ENCODE peak calls at places on chromosomes 6 and 20, in ten cellular contexts. W is HCT116, T is uterus, N is WERI-Rb-1, F is left lung, B is psoas muscle, E is pancreas, P is GM12878, S is ovary, Y is left ventricle myocardium inferior. M is an unnamed sample.

GRCh38 chr6:3888153-3888957 is 39.2 kb downstream of the FAM50B start:
- DNase-seq in Y (peak; percentile 41), S (no peak), E (no peak), P (no peak), T (no peak), W (no peak), F (no peak), B (peak; percentile 68), N (no peak), M (peak; percentile 83)

GRCh38 chr20:61690993-61691840 is 374.5 kb downstream of the TAF4 start:
- DNase-seq in P (no peak), T (no peak), N (no peak), W (no peak), B (no peak), F (peak; percentile 37), Y (peak; percentile 3), S (no peak), E (no peak), M (no peak)

GRCh38 chr6:82766476-82766875 is 299.2 kb downstream of the UBE3D start:
- DNase-seq in T (no peak), P (no peak), N (no peak), B (no peak), W (no peak), Y (no peak), S (no peak), F (no peak), E (no peak), M (no peak)

GRCh38 chr20:43686820-43687219 is 19.9 kb downstream of the MYBL2 start:
- DNase-seq in W (no peak), P (no peak), E (no peak), B (no peak), F (no peak), T (no peak), S (no peak), N (no peak), Y (no peak), M (no peak)

GRCh38 chr20:22374678-22375590 is 209.4 kb downstream of the FOXA2 start:
- DNase-seq in B (no peak), W (no peak), Y (no peak), S (no peak), E (no peak), N (no peak), F (no peak), P (no peak), T (no peak), M (no peak)

GRCh38 chr6:32175322-32175710 is 568 bp downstream of the AGPAT1 start:
- DNase-seq in B (no peak), E (no peak), N (no peak), Y (no peak), P (no peak), F (no peak), S (no peak), W (no peak), T (no peak), M (no peak)

GRCh38 chr20:45538209-45538798 is 978 bp downstream of the WFDC6 start:
- DNase-seq in E (no peak), N (peak; percentile 12), F (no peak), P (no peak), S (no peak), B (no peak), W (no peak), T (no peak), Y (no peak), M (no peak)

GRCh38 chr6:36116480-36116879 is 13.8 kb upstream of the MAPK13 start:
- DNase-seq in F (no peak), S (no peak), Y (no peak), B (no peak), P (no peak), N (peak; percentile 8), W (no peak), T (no peak), E (no peak), M (no peak)

GRCh38 chr6:11230158-11231107 is 2.0 kb downstream of the NEDD9 start:
- DNase-seq in T (no peak), N (no peak), E (no peak), F (no peak), B (no peak), W (no peak), P (no peak), Y (no peak), S (no peak), M (no peak)

GRCh38 chr20:56788041-56788670 is 159.1 kb downstream of the TFAP2C start:
- DNase-seq in B (peak; percentile 23), N (no peak), E (no peak), S (no peak), Y (no peak), W (peak; percentile 92), P (no peak), T (no peak), F (no peak), M (no peak)

GRCh38 chr6:39137235-39137634 is 22.2 kb upstream of the SAYSD1 start:
- DNase-seq in P (no peak), E (peak; percentile 39), W (no peak), Y (no peak), T (no peak), S (no peak), F (no peak), B (no peak), N (no peak), M (no peak)

GRCh38 chr6:130743175-130743574 is 84.0 kb upstream of the SMLR1 start:
- DNase-seq in S (no peak), Y (no peak), B (no peak), T (no peak), E (no peak), W (no peak), F (no peak), N (no peak), P (no peak), M (no peak)
- TF ChIP-seq CTCF in S (no peak), Y (no peak), B (no peak), T (no peak), E (no peak), W (peak; percentile 26), F (no peak), N (no peak), P (no peak), M (no peak)

GRCh38 chr20:36238760-36239159 is 2.5 kb downstream of the AAR2 start:
- DNase-seq in Y (no peak), W (no peak), B (no peak), F (no peak), N (no peak), T (no peak), P (no peak), E (no peak), S (no peak), M (no peak)

GRCh38 chr20:36237477-36237876 is 1.2 kb downstream of the AAR2 start:
- DNase-seq in P (no peak), N (no peak), F (no peak), Y (no peak), S (no peak), T (no peak), B (no peak), W (no peak), E (no peak), M (no peak)

GRCh38 chr20:36241678-36242077 is 5.4 kb downstream of the AAR2 start:
- DNase-seq in P (no peak), W (no peak), Y (no peak), N (no peak), B (no peak), E (no peak), F (no peak), T (no peak), S (no peak), M (no peak)

GRCh38 chr20:36238153-36238552 is 1.9 kb downstream of the AAR2 start:
- DNase-seq in Y (no peak), B (no peak), N (no peak), T (no peak), W (no peak), P (no peak), F (no peak), S (no peak), E (no peak), M (no peak)

GRCh38 chr20:36240076-36240475 is 3.8 kb downstream of the AAR2 start:
- DNase-seq in B (no peak), N (no peak), T (no peak), F (no peak), W (no peak), E (no peak), S (no peak), Y (no peak), P (no peak), M (no peak)
- H3K36me3 ChIP-seq in B (peaks cover 9% of the 10 kb centered on the region), N (peaks cover 63% of the 10 kb centered on the region), T (no peaks in the 10 kb centered on the region), F (peaks cover 64% of the 10 kb centered on the region), W (peaks cover 25% of the 10 kb centered on the region), E (no peaks in the 10 kb centered on the region), S (no peaks in the 10 kb centered on the region), Y (peaks cover 46% of the 10 kb centered on the region), P (peaks cover 9% of the 10 kb centered on the region), M (peaks cover 50% of the 10 kb centered on the region)

GRCh38 chr6:151958332-151958731 is 150.8 kb downstream of the ESR1 start:
- DNase-seq in W (no peak), B (no peak), F (no peak), N (no peak), P (no peak), T (no peak), Y (no peak), S (no peak), E (no peak), M (no peak)
- TF ChIP-seq CTCF in W (no peak), B (no peak), F (no peak), N (no peak), P (no peak), T (no peak), Y (no peak), S (no peak), E (no peak), M (no peak)

GRCh38 chr20:47225458-47225857 is 131.0 kb downstream of the ZMYND8 start:
- DNase-seq in T (no peak), Y (no peak), P (no peak), B (no peak), S (no peak), F (no peak), E (no peak), N (no peak), W (no peak), M (no peak)
- H3K36me3 ChIP-seq in T (no peaks in the 10 kb centered on the region), Y (peaks cover 95% of the 10 kb centered on the region), P (peaks cover 28% of the 10 kb centered on the region), B (peaks cover 18% of the 10 kb centered on the region), S (no peaks in the 10 kb centered on the region), F (peaks cover 98% of the 10 kb centered on the region), E (no peaks in the 10 kb centered on the region), N (peaks cover 83% of the 10 kb centered on the region), W (peaks cover 44% of the 10 kb centered on the region), M (peaks cover 77% of the 10 kb centered on the region)

GRCh38 chr20:46694484-46694883 is 5.2 kb upstream of the TP53RK start:
- DNase-seq in P (peak; percentile 27), B (no peak), F (no peak), S (no peak), W (no peak), Y (no peak), N (no peak), E (no peak), T (no peak), M (no peak)

GRCh38 chr20:46698788-46699187 is 9.5 kb upstream of the TP53RK start:
- DNase-seq in Y (no peak), P (no peak), N (no peak), E (no peak), W (no peak), F (no peak), S (no peak), B (no peak), T (no peak), M (no peak)

GRCh38 chr20:46699651-46700359 is 9.6 kb upstream of the SLC2A10 start:
- DNase-seq in T (no peak), P (no peak), W (no peak), N (peak; percentile 23), F (no peak), B (no peak), S (no peak), Y (no peak), E (no peak), M (no peak)

GRCh38 chr20:46696791-46697279 is 7.6 kb upstream of the TP53RK start:
- DNase-seq in F (no peak), E (no peak), B (no peak), T (no peak), S (no peak), P (no peak), Y (no peak), W (no peak), N (no peak), M (no peak)

GRCh38 chr20:46695888-46696287 is 6.6 kb upstream of the TP53RK start:
- DNase-seq in Y (no peak), B (no peak), S (no peak), N (no peak), T (no peak), P (no peak), W (no peak), E (no peak), F (no peak), M (no peak)
- TF ChIP-seq CTCF in Y (no peak), B (no peak), S (no peak), N (no peak), T (no peak), P (no peak), W (no peak), E (no peak), F (no peak), M (no peak)

M was measured in right atrium auricular region.